ENCODE peak calls at places on chromosomes 13 and 19, in five cellular contexts. C is A549; B is activated T-helper 2 cell treated with anti-CD3 and anti-CD28 coated beads, Interferon-gamma antibody, Interleukin-2, Interleukin-4, amounts not matched to agents 10 μg/mL and 5 μg/mL and 100 μg/mL, durations not matched to agents 14 hours and 24 hours and 36 hours; P is stimulated activated effector memory CD8-positive, alpha-beta T cell treated with anti-CD3 and anti-CD28 coated beads, Interleukin-12 subunit alpha, Interleukin-12 subunit beta, amount 100 ng/mL, for 72 hours; Y is NCI-H748 treated with DMSO at 0.1 percent for 48 hours. M is an unnamed sample.

GRCh38 chr13:100306042-100306441 is 217.1 kb downstream of the PCCA start:
- DNase-seq in B (no peak), Y (peak; percentile 85), P (no peak), C (no peak), M (no peak)

GRCh38 chr13:99377641-99378040 is 70.4 kb upstream of the GPR183 start:
- DNase-seq in Y (no peak), C (no peak), B (no peak), P (no peak), M (no peak)

GRCh38 chr19:33662391-33662790 is 40.6 kb downstream of the CHST8 start:
- DNase-seq in Y (no peak), C (no peak), B (no peak), P (no peak), M (no peak)

GRCh38 chr19:38958301-38958700 is 17.2 kb downstream of the FBXO17 start:
- DNase-seq in C (no peak), Y (no peak), B (no peak), P (no peak), M (no peak)

GRCh38 chr13:100378533-100378932 is 210.1 kb downstream of the GGACT start:
- DNase-seq in P (no peak), Y (no peak), C (no peak), B (no peak), M (no peak)

GRCh38 chr19:10603873-10604459 is 16.9 kb upstream of the AP1M2 start:
- DNase-seq in Y (no peak), C (no peak), P (no peak), B (peak; percentile 19), M (peak; percentile 76)

GRCh38 chr13:67139551-67139950 is 90.6 kb downstream of the PCDH9 start:
- DNase-seq in B (no peak), C (no peak), Y (peak; percentile 31), P (no peak), M (no peak)

GRCh38 chr19:55041627-55042343 is 3.7 kb upstream of the GP6 start:
- DNase-seq in Y (no peak), P (no peak), B (peak; percentile 35), C (no peak), M (no peak)

GRCh38 chr19:48284891-48285290 is 15.0 kb downstream of the ZNF114 start:
- DNase-seq in C (no peak), B (no peak), Y (no peak), P (no peak), M (no peak)

GRCh38 chr13:92537485-92537884 is 689.1 kb upstream of the GPC6 start:
- DNase-seq in C (no peak), B (no peak), P (no peak), Y (no peak), M (no peak)

GRCh38 chr19:38079926-38080380 is 144.1 kb downstream of the DPF1 start:
- DNase-seq in C (peak; percentile 92), P (no peak), B (no peak), Y (peak; percentile 93), M (no peak)

GRCh38 chr13:49784886-49785570 is 7.5 kb downstream of the KPNA3 start:
- DNase-seq in C (no peak), B (no peak), Y (no peak), P (no peak), M (no peak)

GRCh38 chr13:61316647-61317046 is 99.0 kb downstream of the PCDH20 start:
- DNase-seq in P (no peak), B (no peak), C (no peak), Y (no peak), M (no peak)

GRCh38 chr13:74575729-74576125 is 441.5 kb upstream of the KLF12 start:
- DNase-seq in C (peak; percentile 5), B (peak; percentile 22), Y (no peak), P (peak; percentile 9), M (peak; percentile 93)

GRCh38 chr19:14347999-14348889 is 33.0 kb upstream of the ADGRE5 start:
- DNase-seq in P (peak; percentile 74), B (peak; percentile 54), C (peak; percentile 76), Y (no peak), M (peak; percentile 91)

GRCh38 chr13:85828094-85828684 is 29.0 kb upstream of the SLITRK6 start:
- DNase-seq in P (no peak), C (peak; percentile 1), Y (no peak), B (no peak), M (peak; percentile 62)

GRCh38 chr13:109779074-109779473 is 7.3 kb downstream of the IRS2 start:
- DNase-seq in C (no peak), B (no peak), Y (no peak), P (no peak), M (peak; percentile 52)

GRCh38 chr13:84902243-84902642 is 897.0 kb downstream of the SLITRK6 start:
- DNase-seq in P (no peak), B (no peak), C (no peak), Y (no peak), M (no peak)

GRCh38 chr19:590396-590745 is 690 bp downstream of the HCN2 start:
- DNase-seq in P (no peak), B (peak; percentile 28), Y (no peak), C (no peak), M (peak; percentile 39)

GRCh38 chr13:27245610-27246009 is 5.7 kb upstream of the RPL21 start:
- DNase-seq in P (no peak), C (no peak), B (no peak), Y (no peak), M (no peak)

M was measured in OCI-M1.